ENCODE peak calls at places on chromosome 16, in five cellular contexts. One of them, this sample, is unnamed.

GRCh38 chr16:84555418-84556196 is 51.1 kb upstream of the MEAK7 start:
- DNase-seq in cardiac fibroblast: no peak
- DNase-seq in mucosa of gallbladder: no peak
- DNase-seq in T-cell: no peak
- DNase-seq in uterus: no peak
- DNase-seq in this sample: no peak

GRCh38 chr16:30893744-30894539 is at the start of gene BCL7C:
- DNase-seq in cardiac fibroblast: peak; percentile 91
- DNase-seq in mucosa of gallbladder: peak; percentile 90
- DNase-seq in T-cell: peak; percentile 66
- DNase-seq in uterus: peak; percentile 88
- DNase-seq in this sample: peak; percentile 68

GRCh38 chr16:72821551-72821950 is 226.4 kb downstream of the ZFHX3 start:
- DNase-seq in cardiac fibroblast: no peak
- DNase-seq in mucosa of gallbladder: no peak
- DNase-seq in T-cell: no peak
- DNase-seq in uterus: no peak
- DNase-seq in this sample: no peak

GRCh38 chr16:66699898-66700297 is 3.4 kb upstream of the CMTM4 start:
- DNase-seq in cardiac fibroblast: no peak
- DNase-seq in mucosa of gallbladder: no peak
- DNase-seq in T-cell: no peak
- DNase-seq in uterus: no peak
- DNase-seq in this sample: no peak

GRCh38 chr16:11494029-11494428 is 92.7 kb downstream of the LITAF start:
- DNase-seq in cardiac fibroblast: no peak
- DNase-seq in mucosa of gallbladder: no peak
- DNase-seq in T-cell: no peak
- DNase-seq in uterus: no peak
- DNase-seq in this sample: no peak

GRCh38 chr16:53904533-53904932 is 200.6 kb downstream of the FTO start:
- DNase-seq in cardiac fibroblast: no peak
- DNase-seq in mucosa of gallbladder: no peak
- DNase-seq in T-cell: no peak
- DNase-seq in uterus: no peak
- DNase-seq in this sample: no peak

GRCh38 chr16:27925612-27926011 is 137.9 kb downstream of the GSG1L start:
- DNase-seq in cardiac fibroblast: no peak
- DNase-seq in mucosa of gallbladder: no peak
- DNase-seq in T-cell: no peak
- DNase-seq in uterus: no peak
- DNase-seq in this sample: no peak

GRCh38 chr16:88393034-88393433 is 10.3 kb downstream of the ZNF469 start:
- DNase-seq in cardiac fibroblast: no peak
- DNase-seq in mucosa of gallbladder: peak; percentile 62
- DNase-seq in T-cell: no peak
- DNase-seq in uterus: no peak
- DNase-seq in this sample: no peak

GRCh38 chr16:8888951-8889892 is 7.1 kb downstream of the LITAFD start:
- DNase-seq in cardiac fibroblast: no peak
- DNase-seq in mucosa of gallbladder: no peak
- DNase-seq in T-cell: no peak
- DNase-seq in uterus: no peak
- DNase-seq in this sample: no peak

GRCh38 chr16:79902351-79902750 is 301.8 kb upstream of the MAF start:
- DNase-seq in cardiac fibroblast: no peak
- DNase-seq in mucosa of gallbladder: no peak
- DNase-seq in T-cell: no peak
- DNase-seq in uterus: no peak
- DNase-seq in this sample: no peak

GRCh38 chr16:2853531-2854073 is 4.4 kb downstream of the PRSS22 start:
- DNase-seq in cardiac fibroblast: no peak
- DNase-seq in mucosa of gallbladder: no peak
- DNase-seq in T-cell: no peak
- DNase-seq in uterus: no peak
- DNase-seq in this sample: no peak

GRCh38 chr16:56874800-56875199 is 9.8 kb downstream of the SLC12A3 start:
- DNase-seq in cardiac fibroblast: peak; percentile 40
- DNase-seq in mucosa of gallbladder: no peak
- DNase-seq in T-cell: no peak
- DNase-seq in uterus: no peak
- DNase-seq in this sample: no peak

GRCh38 chr16:29641561-29641960 is 21.5 kb upstream of the SPN start:
- DNase-seq in cardiac fibroblast: no peak
- DNase-seq in mucosa of gallbladder: no peak
- DNase-seq in T-cell: no peak
- DNase-seq in uterus: no peak
- DNase-seq in this sample: no peak

GRCh38 chr16:12697437-12697836 is 106.2 kb downstream of the CPPED1 start:
- DNase-seq in cardiac fibroblast: no peak
- DNase-seq in mucosa of gallbladder: no peak
- DNase-seq in T-cell: no peak
- DNase-seq in uterus: no peak
- DNase-seq in this sample: no peak

GRCh38 chr16:29683543-29684090 is 4.6 kb downstream of the QPRT start:
- DNase-seq in cardiac fibroblast: no peak
- DNase-seq in mucosa of gallbladder: no peak
- DNase-seq in T-cell: no peak
- DNase-seq in uterus: no peak
- DNase-seq in this sample: no peak

GRCh38 chr16:84272740-84273320 is 21.8 kb upstream of the WFDC1 start:
- DNase-seq in cardiac fibroblast: no peak
- DNase-seq in mucosa of gallbladder: no peak
- DNase-seq in T-cell: no peak
- DNase-seq in uterus: no peak
- DNase-seq in this sample: no peak

GRCh38 chr16:66551362-66551761 is 1.0 kb upstream of the CKLF start:
- DNase-seq in cardiac fibroblast: no peak
- DNase-seq in mucosa of gallbladder: no peak
- DNase-seq in T-cell: peak; percentile 39
- DNase-seq in uterus: no peak
- DNase-seq in this sample: peak; percentile 53

GRCh38 chr16:3188925-3189825 is 1.2 kb downstream of the OR1F1 start:
- DNase-seq in cardiac fibroblast: peak; percentile 49
- DNase-seq in mucosa of gallbladder: no peak
- DNase-seq in T-cell: no peak
- DNase-seq in uterus: no peak
- DNase-seq in this sample: no peak

GRCh38 chr16:58471209-58471975 is 28.6 kb upstream of the NDRG4 start:
- DNase-seq in cardiac fibroblast: no peak
- DNase-seq in mucosa of gallbladder: no peak
- DNase-seq in T-cell: no peak
- DNase-seq in uterus: no peak
- DNase-seq in this sample: no peak

GRCh38 chr16:64910351-64910750 is 211.5 kb downstream of the CDH11 start:
- DNase-seq in cardiac fibroblast: peak; percentile 90
- DNase-seq in mucosa of gallbladder: peak; percentile 15
- DNase-seq in T-cell: no peak
- DNase-seq in uterus: no peak
- DNase-seq in this sample: no peak

GRCh38 chr16:74909665-74910064 is 75.3 kb downstream of the WDR59 start:
- DNase-seq in cardiac fibroblast: no peak
- DNase-seq in mucosa of gallbladder: no peak
- DNase-seq in T-cell: no peak
- DNase-seq in uterus: no peak
- DNase-seq in this sample: no peak

GRCh38 chr16:3266873-3267537 is 10.6 kb upstream of the MEFV start:
- DNase-seq in cardiac fibroblast: peak; percentile 62
- DNase-seq in mucosa of gallbladder: no peak
- DNase-seq in T-cell: no peak
- DNase-seq in uterus: no peak
- DNase-seq in this sample: no peak

GRCh38 chr16:70790815-70791214 is 10.1 kb downstream of the VAC14 start:
- DNase-seq in cardiac fibroblast: no peak
- DNase-seq in mucosa of gallbladder: no peak
- DNase-seq in T-cell: no peak
- DNase-seq in uterus: no peak
- DNase-seq in this sample: no peak

GRCh38 chr16:1002399-1003161 is 21.0 kb downstream of the SOX8 start:
- DNase-seq in cardiac fibroblast: peak; percentile 84
- DNase-seq in mucosa of gallbladder: peak; percentile 72
- DNase-seq in T-cell: no peak
- DNase-seq in uterus: peak; percentile 26
- DNase-seq in this sample: peak; percentile 56

GRCh38 chr16:65410801-65411200 is 288.9 kb upstream of the CDH11 start:
- DNase-seq in cardiac fibroblast: no peak
- DNase-seq in mucosa of gallbladder: no peak
- DNase-seq in T-cell: no peak
- DNase-seq in uterus: no peak
- DNase-seq in this sample: no peak

GRCh38 chr16:80503144-80503543 is 37.6 kb upstream of the DYNLRB2 start:
- DNase-seq in cardiac fibroblast: no peak
- DNase-seq in mucosa of gallbladder: no peak
- DNase-seq in T-cell: no peak
- DNase-seq in uterus: no peak
- DNase-seq in this sample: no peak

GRCh38 chr16:87570938-87571867 is 31.1 kb upstream of the JPH3 start:
- DNase-seq in cardiac fibroblast: peak; percentile 77
- DNase-seq in mucosa of gallbladder: peak; percentile 47
- DNase-seq in T-cell: no peak
- DNase-seq in uterus: no peak
- DNase-seq in this sample: no peak

This sample was measured in CD4-positive, alpha-beta T cell.